ENCODE peak calls at places on chromosomes 11 and 22, in ten cellular contexts. One of them, this sample, is unnamed.

GRCh38 chr11:131867457-131868257 is 497.2 kb downstream of the NTM start:
- DNase-seq in fibroblast of lung: peak
- DNase-seq in left ventricle myocardium inferior: peak
- DNase-seq in H1: peak
- DNase-seq in dorsolateral prefrontal cortex: peak
- DNase-seq in GM06990: peak
- DNase-seq in AG10803: peak
- DNase-seq in AG04450: peak
- DNase-seq in OCI-LY7: peak
- DNase-seq in AG09309: peak
- DNase-seq in this sample: peak

GRCh38 chr11:44593194-44593593 is 27.7 kb downstream of the CD82 start:
- DNase-seq in fibroblast of lung: no peak
- DNase-seq in left ventricle myocardium inferior: no peak
- DNase-seq in H1: no peak
- DNase-seq in dorsolateral prefrontal cortex: peak
- DNase-seq in GM06990: no peak
- DNase-seq in AG10803: no peak
- DNase-seq in AG04450: no peak
- DNase-seq in OCI-LY7: no peak
- DNase-seq in AG09309: no peak
- DNase-seq in this sample: no peak

GRCh38 chr11:11170352-11171084 is 182.5 kb downstream of the CSNK2A3 start:
- DNase-seq in fibroblast of lung: no peak
- DNase-seq in left ventricle myocardium inferior: no peak
- DNase-seq in H1: no peak
- DNase-seq in dorsolateral prefrontal cortex: no peak
- DNase-seq in GM06990: peak
- DNase-seq in AG10803: no peak
- DNase-seq in AG04450: no peak
- DNase-seq in OCI-LY7: no peak
- DNase-seq in AG09309: no peak
- DNase-seq in this sample: no peak

GRCh38 chr11:76781046-76781801 is 1.9 kb upstream of the TSKU start:
- DNase-seq in fibroblast of lung: no peak
- DNase-seq in left ventricle myocardium inferior: no peak
- DNase-seq in H1: no peak
- DNase-seq in dorsolateral prefrontal cortex: no peak
- DNase-seq in GM06990: no peak
- DNase-seq in AG10803: peak
- DNase-seq in AG04450: no peak
- DNase-seq in OCI-LY7: no peak
- DNase-seq in AG09309: no peak
- DNase-seq in this sample: no peak

GRCh38 chr11:69110451-69110850 is 45.3 kb upstream of the SMIM38 start:
- DNase-seq in fibroblast of lung: no peak
- DNase-seq in left ventricle myocardium inferior: no peak
- DNase-seq in H1: no peak
- DNase-seq in dorsolateral prefrontal cortex: no peak
- DNase-seq in GM06990: no peak
- DNase-seq in AG10803: no peak
- DNase-seq in AG04450: no peak
- DNase-seq in OCI-LY7: no peak
- DNase-seq in AG09309: no peak
- DNase-seq in this sample: no peak

GRCh38 chr11:102172127-102172848 is 62.0 kb downstream of the YAP1 start:
- DNase-seq in fibroblast of lung: peak
- DNase-seq in left ventricle myocardium inferior: no peak
- DNase-seq in H1: no peak
- DNase-seq in dorsolateral prefrontal cortex: no peak
- DNase-seq in GM06990: no peak
- DNase-seq in AG10803: peak
- DNase-seq in AG04450: no peak
- DNase-seq in OCI-LY7: no peak
- DNase-seq in AG09309: no peak
- DNase-seq in this sample: no peak

GRCh38 chr11:118305726-118306125 is 1.2 kb downstream of the CD3E start:
- DNase-seq in fibroblast of lung: no peak
- DNase-seq in left ventricle myocardium inferior: no peak
- DNase-seq in H1: no peak
- DNase-seq in dorsolateral prefrontal cortex: no peak
- DNase-seq in GM06990: no peak
- DNase-seq in AG10803: no peak
- DNase-seq in AG04450: no peak
- DNase-seq in OCI-LY7: no peak
- DNase-seq in AG09309: no peak
- DNase-seq in this sample: no peak

GRCh38 chr11:125871391-125872137 is 15.9 kb upstream of the HYLS1 start:
- DNase-seq in fibroblast of lung: peak
- DNase-seq in left ventricle myocardium inferior: no peak
- DNase-seq in H1: no peak
- DNase-seq in dorsolateral prefrontal cortex: no peak
- DNase-seq in GM06990: no peak
- DNase-seq in AG10803: peak
- DNase-seq in AG04450: no peak
- DNase-seq in OCI-LY7: peak
- DNase-seq in AG09309: no peak
- DNase-seq in this sample: no peak

GRCh38 chr22:42895087-42895486 is 38.0 kb upstream of the ARFGAP3 start:
- DNase-seq in fibroblast of lung: no peak
- DNase-seq in left ventricle myocardium inferior: no peak
- DNase-seq in H1: no peak
- DNase-seq in dorsolateral prefrontal cortex: no peak
- DNase-seq in GM06990: peak
- DNase-seq in AG10803: peak
- DNase-seq in AG04450: no peak
- DNase-seq in OCI-LY7: peak
- DNase-seq in AG09309: no peak
- DNase-seq in this sample: no peak

GRCh38 chr22:45846952-45847351 is 130.0 kb downstream of the WNT7B start:
- DNase-seq in fibroblast of lung: no peak
- DNase-seq in left ventricle myocardium inferior: no peak
- DNase-seq in H1: no peak
- DNase-seq in dorsolateral prefrontal cortex: no peak
- DNase-seq in GM06990: no peak
- DNase-seq in AG10803: no peak
- DNase-seq in AG04450: no peak
- DNase-seq in OCI-LY7: no peak
- DNase-seq in AG09309: no peak
- DNase-seq in this sample: no peak

GRCh38 chr11:9565822-9566560 is 7.5 kb upstream of the WEE1 start:
- DNase-seq in fibroblast of lung: peak
- DNase-seq in left ventricle myocardium inferior: no peak
- DNase-seq in H1: peak
- DNase-seq in dorsolateral prefrontal cortex: no peak
- DNase-seq in GM06990: peak
- DNase-seq in AG10803: peak
- DNase-seq in AG04450: peak
- DNase-seq in OCI-LY7: no peak
- DNase-seq in AG09309: peak
- DNase-seq in this sample: peak

GRCh38 chr22:43293661-43294392 is 49.3 kb downstream of the SCUBE1 start:
- DNase-seq in fibroblast of lung: no peak
- DNase-seq in left ventricle myocardium inferior: no peak
- DNase-seq in H1: no peak
- DNase-seq in dorsolateral prefrontal cortex: no peak
- DNase-seq in GM06990: no peak
- DNase-seq in AG10803: peak
- DNase-seq in AG04450: peak
- DNase-seq in OCI-LY7: no peak
- DNase-seq in AG09309: no peak
- DNase-seq in this sample: no peak

GRCh38 chr11:75520688-75521087 is 5.1 kb downstream of the GDPD5 start:
- DNase-seq in fibroblast of lung: no peak
- DNase-seq in left ventricle myocardium inferior: no peak
- DNase-seq in H1: no peak
- DNase-seq in dorsolateral prefrontal cortex: no peak
- DNase-seq in GM06990: no peak
- DNase-seq in AG10803: no peak
- DNase-seq in AG04450: no peak
- DNase-seq in OCI-LY7: no peak
- DNase-seq in AG09309: no peak
- DNase-seq in this sample: no peak

GRCh38 chr11:112354364-112354763 is 93.7 kb upstream of the PLET1 start:
- DNase-seq in fibroblast of lung: no peak
- DNase-seq in left ventricle myocardium inferior: no peak
- DNase-seq in H1: no peak
- DNase-seq in dorsolateral prefrontal cortex: no peak
- DNase-seq in GM06990: no peak
- DNase-seq in AG10803: no peak
- DNase-seq in AG04450: no peak
- DNase-seq in OCI-LY7: no peak
- DNase-seq in AG09309: no peak
- DNase-seq in this sample: no peak

DNA sequence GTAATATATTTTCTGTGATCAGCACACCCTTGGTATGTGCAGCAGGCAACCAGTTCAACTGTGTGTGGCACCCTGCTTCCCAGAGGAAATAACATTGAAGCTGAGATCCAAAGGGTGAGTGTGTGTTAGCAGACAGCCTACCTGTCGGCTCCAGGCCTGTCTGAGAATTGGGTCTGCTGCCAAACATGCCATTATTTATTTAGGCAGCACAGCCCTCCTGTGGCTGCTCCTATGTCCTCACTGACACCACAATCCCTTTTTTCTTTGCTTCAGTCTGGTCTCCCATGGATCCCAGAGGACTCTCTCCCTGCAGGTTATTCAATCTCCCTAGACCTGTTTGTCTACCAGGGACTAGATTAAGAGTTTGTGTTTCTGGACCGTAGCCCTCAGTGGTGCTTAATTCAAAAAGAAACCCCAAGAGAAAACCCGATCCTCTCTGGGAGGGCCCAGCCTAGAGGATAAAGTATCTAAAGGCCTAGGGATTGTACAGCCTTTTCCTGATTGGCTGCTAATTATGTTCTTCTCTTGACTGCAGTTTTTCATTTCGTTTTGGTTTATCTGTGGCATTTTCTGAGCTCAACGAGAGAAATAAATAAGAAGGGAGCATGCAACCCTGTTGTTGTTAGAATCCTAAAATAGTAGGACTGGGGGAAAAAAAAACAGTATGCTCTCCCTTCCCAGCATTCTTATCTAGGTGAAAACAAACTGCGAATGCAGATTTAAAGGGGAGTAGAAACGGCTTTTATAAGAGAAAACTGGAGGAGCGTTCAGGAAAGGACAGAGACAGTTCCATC is 24.1 kb downstream of the KCNE3 start:
- DNase-seq in fibroblast of lung: peak
- DNase-seq in left ventricle myocardium inferior: no peak
- DNase-seq in H1: no peak
- DNase-seq in dorsolateral prefrontal cortex: no peak
- DNase-seq in GM06990: no peak
- DNase-seq in AG10803: no peak
- DNase-seq in AG04450: no peak
- DNase-seq in OCI-LY7: no peak
- DNase-seq in AG09309: no peak
- DNase-seq in this sample: no peak
- TF ChIP-seq CTCF in fibroblast of lung: no peak
- TF ChIP-seq CTCF in left ventricle myocardium inferior: peak
- TF ChIP-seq CTCF in H1: no peak
- TF ChIP-seq CTCF in dorsolateral prefrontal cortex: no peak
- TF ChIP-seq CTCF in GM06990: no peak
- TF ChIP-seq CTCF in AG10803: no peak
- TF ChIP-seq CTCF in AG04450: no peak
- TF ChIP-seq CTCF in OCI-LY7: no peak
- TF ChIP-seq CTCF in AG09309: peak
- TF ChIP-seq CTCF in this sample: peak

GRCh38 chr11:59901306-59901705 is 22.7 kb downstream of the OOSP3 start:
- DNase-seq in fibroblast of lung: peak
- DNase-seq in left ventricle myocardium inferior: no peak
- DNase-seq in H1: no peak
- DNase-seq in dorsolateral prefrontal cortex: no peak
- DNase-seq in GM06990: no peak
- DNase-seq in AG10803: no peak
- DNase-seq in AG04450: no peak
- DNase-seq in OCI-LY7: no peak
- DNase-seq in AG09309: no peak
- DNase-seq in this sample: no peak
- H3K4me3 ChIP-seq in fibroblast of lung: no peak
- H3K4me3 ChIP-seq in left ventricle myocardium inferior: no peak
- H3K4me3 ChIP-seq in H1: no peak
- H3K4me3 ChIP-seq in dorsolateral prefrontal cortex: no peak
- H3K4me3 ChIP-seq in GM06990: no peak
- H3K4me3 ChIP-seq in AG10803: no peak
- H3K4me3 ChIP-seq in AG04450: no peak
- H3K4me3 ChIP-seq in OCI-LY7: no peak
- H3K4me3 ChIP-seq in AG09309: no peak
- H3K4me3 ChIP-seq in this sample: no peak

DNA sequence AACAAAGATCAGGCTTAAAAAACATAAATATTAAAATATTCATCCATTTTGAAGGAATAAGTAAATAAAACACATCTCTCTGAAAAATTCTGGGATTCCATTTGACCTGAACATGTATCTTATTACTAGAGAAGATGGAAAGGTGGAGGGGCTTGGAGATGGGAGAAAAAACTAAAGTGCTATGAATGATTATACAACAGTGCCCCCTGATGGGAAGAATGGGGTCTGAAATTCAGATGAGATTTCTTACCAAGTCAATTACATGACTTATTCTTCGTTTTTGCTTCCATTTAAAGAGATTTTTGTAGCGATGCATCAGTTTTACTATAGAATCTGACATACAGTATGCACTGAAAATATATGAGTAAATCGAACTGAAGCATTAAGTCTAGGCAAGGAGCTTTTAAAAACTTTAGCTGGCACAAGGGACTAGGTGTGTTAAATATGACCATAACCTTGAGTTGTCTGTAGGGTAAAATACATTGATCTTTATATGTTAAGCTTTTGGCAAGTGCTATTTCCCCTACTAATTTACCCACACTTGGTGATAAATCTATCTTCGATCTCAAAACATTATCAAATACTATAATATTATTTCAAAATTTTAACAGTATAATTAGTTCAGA is 718.8 kb downstream of the CNTN5 start:
- DNase-seq in fibroblast of lung: peak
- DNase-seq in left ventricle myocardium inferior: no peak
- DNase-seq in H1: peak
- DNase-seq in dorsolateral prefrontal cortex: no peak
- DNase-seq in GM06990: no peak
- DNase-seq in AG10803: no peak
- DNase-seq in AG04450: peak
- DNase-seq in OCI-LY7: peak
- DNase-seq in AG09309: no peak
- DNase-seq in this sample: no peak
- TF ChIP-seq CTCF in fibroblast of lung: peak
- TF ChIP-seq CTCF in left ventricle myocardium inferior: peak
- TF ChIP-seq CTCF in H1: peak
- TF ChIP-seq CTCF in dorsolateral prefrontal cortex: peak
- TF ChIP-seq CTCF in GM06990: peak
- TF ChIP-seq CTCF in AG10803: peak
- TF ChIP-seq CTCF in AG04450: peak
- TF ChIP-seq CTCF in OCI-LY7: peak
- TF ChIP-seq CTCF in AG09309: no peak
- TF ChIP-seq CTCF in this sample: peak

DNA sequence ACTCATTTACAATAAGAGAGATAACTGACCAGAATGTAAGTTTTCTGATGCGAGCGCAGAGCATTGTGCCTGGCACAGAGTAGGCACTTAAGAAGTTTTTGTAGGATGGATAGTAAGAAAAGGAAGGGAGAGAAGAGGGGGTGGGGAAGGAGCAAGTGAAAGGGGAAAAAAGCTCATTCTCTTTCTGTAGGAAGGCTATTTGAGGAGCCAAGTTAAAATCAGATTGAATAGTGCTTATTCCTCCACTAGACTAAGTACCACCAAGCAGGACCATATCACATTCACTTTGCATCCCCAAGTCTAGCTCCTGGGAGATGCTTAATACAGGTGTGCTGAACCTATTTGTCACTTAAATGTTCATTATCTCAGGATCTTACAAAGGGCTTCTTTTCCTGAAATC is 14.1 kb upstream of the CRKL start:
- DNase-seq in fibroblast of lung: no peak
- DNase-seq in left ventricle myocardium inferior: no peak
- DNase-seq in H1: no peak
- DNase-seq in dorsolateral prefrontal cortex: no peak
- DNase-seq in GM06990: no peak
- DNase-seq in AG10803: no peak
- DNase-seq in AG04450: no peak
- DNase-seq in OCI-LY7: no peak
- DNase-seq in AG09309: no peak
- DNase-seq in this sample: no peak
- H3K4me3 ChIP-seq in fibroblast of lung: no peak
- H3K4me3 ChIP-seq in left ventricle myocardium inferior: no peak
- H3K4me3 ChIP-seq in H1: no peak
- H3K4me3 ChIP-seq in dorsolateral prefrontal cortex: no peak
- H3K4me3 ChIP-seq in GM06990: no peak
- H3K4me3 ChIP-seq in AG10803: no peak
- H3K4me3 ChIP-seq in AG04450: no peak
- H3K4me3 ChIP-seq in OCI-LY7: no peak
- H3K4me3 ChIP-seq in AG09309: no peak
- H3K4me3 ChIP-seq in this sample: no peak